ENCODE peak calls at places on chromosomes 5 and 9, in nine cellular contexts. U is activated T-helper 2 cell treated with anti-CD3 and anti-CD28 coated beads, Interferon-gamma antibody, Interleukin-2, Interleukin-4, amounts not matched to agents 10 μg/mL and 5 μg/mL and 100 μg/mL, durations not matched to agents 14 hours and 24 hours and 36 hours; F is fibroblast of pulmonary artery; S is DMS53; R is ELR; L is central memory CD4-positive, alpha-beta T cell; E is dorsolateral prefrontal cortex; W is skeletal muscle cell; Y is NAMALWA. X is an unnamed sample.

GRCh38 chr9:65426231-65426630 is 141.2 kb upstream of the FOXD4L5 start:
- DNase-seq in F (no peak), R (no peak), U (no peak), E (no peak), S (no peak), L (no peak), Y (no peak), W (no peak), X (no peak)

GRCh38 chr5:5063533-5063953 is 76.6 kb upstream of the ADAMTS16 start:
- DNase-seq in Y (peak), F (no peak), U (no peak), L (no peak), E (no peak), R (peak), W (no peak), S (no peak), X (no peak)

GRCh38 chr9:130854086-130854485 is 19.0 kb downstream of the ABL1 start:
- DNase-seq in F (no peak), E (no peak), S (no peak), U (no peak), Y (no peak), L (no peak), R (peak), W (no peak), X (no peak)

GRCh38 chr9:81461196-81461595 is 228.2 kb downstream of the TLE1 start:
- DNase-seq in L (no peak), E (no peak), S (no peak), Y (no peak), R (no peak), F (peak), U (no peak), W (no peak), X (no peak)

GRCh38 chr9:80285325-80285724 is 713.6 kb downstream of the TLE4 start:
- DNase-seq in W (peak), F (peak), S (no peak), R (peak), U (no peak), E (no peak), Y (peak), L (no peak), X (no peak)

GRCh38 chr9:24096756-24097155 is 270.7 kb upstream of the ELAVL2 start:
- DNase-seq in W (no peak), Y (no peak), S (no peak), R (no peak), F (no peak), U (no peak), L (no peak), E (no peak), X (no peak)

GRCh38 chr9:131254107-131254491 is 22.2 kb downstream of the FAM78A start:
- DNase-seq in U (no peak), E (no peak), S (no peak), R (no peak), W (no peak), F (no peak), Y (peak), L (no peak), X (peak)

GRCh38 chr5:132019337-132019736 is 7.9 kb upstream of the ACSL6 start:
- DNase-seq in L (no peak), Y (no peak), S (no peak), U (peak), E (no peak), R (no peak), F (no peak), W (no peak), X (no peak)

GRCh38 chr5:64273276-64273675 is 107.6 kb downstream of the RNF180 start:
- DNase-seq in E (no peak), Y (no peak), F (no peak), R (peak), U (no peak), W (no peak), S (no peak), L (no peak), X (no peak)

GRCh38 chr5:644971-645370 is 32.8 kb downstream of the CEP72 start:
- DNase-seq in E (no peak), S (no peak), W (no peak), U (no peak), L (no peak), F (no peak), Y (no peak), R (no peak), X (no peak)

GRCh38 chr5:108548684-108549596 is 167.0 kb upstream of the FBXL17 start:
- DNase-seq in F (no peak), Y (no peak), U (no peak), R (no peak), W (no peak), E (no peak), S (no peak), L (no peak), X (no peak)

GRCh38 chr5:57779383-57780223 is 297.0 kb upstream of the ACTBL2 start:
- DNase-seq in S (peak), Y (peak), R (peak), F (peak), W (no peak), E (no peak), U (no peak), L (no peak), X (no peak)

GRCh38 chr5:6820851-6821479 is 107.7 kb downstream of the TENT4A start:
- DNase-seq in E (no peak), F (peak), S (peak), W (no peak), L (peak), R (peak), Y (peak), U (peak), X (peak)

GRCh38 chr9:88976186-88976887 is 14.9 kb upstream of the S1PR3 start:
- DNase-seq in R (no peak), U (no peak), L (no peak), W (no peak), Y (no peak), E (no peak), S (no peak), F (no peak), X (no peak)

GRCh38 chr5:139662617-139663016 is 14.5 kb downstream of the CXXC5 start:
- DNase-seq in W (no peak), F (no peak), L (no peak), E (no peak), U (no peak), Y (no peak), R (no peak), S (peak), X (peak)

GRCh38 chr5:154418344-154418820 is 27.4 kb upstream of the SAP30L start:
- DNase-seq in F (no peak), R (no peak), U (no peak), L (no peak), S (no peak), Y (no peak), W (no peak), E (no peak), X (no peak)

GRCh38 chr5:139178582-139178917 is 19.6 kb downstream of the SIL1 start:
- DNase-seq in S (peak), Y (no peak), W (no peak), F (no peak), L (no peak), E (no peak), U (no peak), R (no peak), X (no peak)

GRCh38 chr5:57034517-57034916 is 82.6 kb upstream of the MIER3 start:
- DNase-seq in R (no peak), U (no peak), Y (no peak), S (peak), F (no peak), L (no peak), E (no peak), W (no peak), X (no peak)

GRCh38 chr5:163306421-163306820 is 131.0 kb upstream of the CCNG1 start:
- DNase-seq in W (no peak), L (no peak), F (peak), Y (peak), S (peak), U (no peak), R (peak), E (no peak), X (no peak)

X was measured in GM10248.